ENCODE peak calls at places on chromosomes 6 and 20, in nine cellular contexts. Y is endothelial cell of umbilical vein, C is SK-N-SH, A is stomach, D is transverse colon, J is K562, S is sigmoid colon, P is GM12878, H is HCT116. F is an unnamed sample.
A peak's percentile ranks its signal among the peaks of the same experiment; 100 is the strongest.

GRCh38 chr20:7924692-7925091 is 15.6 kb downstream of the HAO1 start:
- DNase-seq in Y (peak; percentile 93), C (no peak), A (no peak), D (no peak), J (no peak), S (no peak), P (no peak), H (no peak), F (no peak)

GRCh38 chr6:169763308-169763707 is 11.9 kb downstream of the ERMARD start:
- DNase-seq in Y (no peak), C (no peak), A (no peak), D (no peak), J (no peak), S (no peak), P (no peak), H (no peak), F (no peak)

GRCh38 chr6:158769696-158770446 is 49.3 kb downstream of the EZR start:
- DNase-seq in Y (no peak), C (no peak), A (no peak), D (no peak), J (no peak), S (peak; percentile 70), P (no peak), H (no peak), F (no peak)

GRCh38 chr20:46767127-46767761 is 57.8 kb downstream of the SLC2A10 start:
- DNase-seq in Y (peak; percentile 25), C (peak; percentile 43), A (peak; percentile 50), D (peak; percentile 51), J (peak; percentile 54), S (no peak), P (no peak), H (peak; percentile 46), F (no peak)

GRCh38 chr6:56649053-56649769 is 6.5 kb upstream of the DST start:
- DNase-seq in Y (peak; percentile 36), C (no peak), A (no peak), D (no peak), J (no peak), S (no peak), P (no peak), H (no peak), F (no peak)

GRCh38 chr6:1872649-1873131 is 263.0 kb downstream of the FOXC1 start:
- DNase-seq in Y (no peak), C (peak; percentile 52), A (no peak), D (no peak), J (no peak), S (no peak), P (no peak), H (no peak), F (no peak)

GRCh38 chr6:75290558-75290957 is 6.0 kb upstream of the TMEM30A start:
- DNase-seq in Y (no peak), C (peak; percentile 37), A (no peak), D (no peak), J (no peak), S (no peak), P (no peak), H (no peak), F (no peak)

GRCh38 chr6:33147807-33148666 is 44.2 kb downstream of the COL11A2 start:
- DNase-seq in Y (peak; percentile 49), C (peak; percentile 63), A (no peak), D (no peak), J (peak; percentile 38), S (no peak), P (no peak), H (peak; percentile 54), F (no peak)

GRCh38 chr20:49353348-49353747 is 75.5 kb upstream of the ZNFX1 start:
- DNase-seq in Y (no peak), C (no peak), A (no peak), D (no peak), J (no peak), S (no peak), P (no peak), H (no peak), F (no peak)

GRCh38 chr6:44188819-44189218 is 27.9 kb upstream of the MYMX start:
- DNase-seq in Y (no peak), C (no peak), A (no peak), D (no peak), J (no peak), S (no peak), P (no peak), H (no peak), F (no peak)

GRCh38 chr6:21753571-21754108 is 160.1 kb downstream of the SOX4 start:
- DNase-seq in Y (peak; percentile 82), C (no peak), A (no peak), D (no peak), J (no peak), S (no peak), P (no peak), H (no peak), F (no peak)

GRCh38 chr6:33428219-33428890 is 8.5 kb downstream of the SYNGAP1 start:
- DNase-seq in Y (peak; percentile 36), C (peak; percentile 71), A (no peak), D (peak; percentile 37), J (peak; percentile 77), S (no peak), P (no peak), H (no peak), F (no peak)

GRCh38 chr6:142845143-142845571 is 99.8 kb downstream of the HIVEP2 start:
- DNase-seq in Y (peak; percentile 45), C (no peak), A (no peak), D (no peak), J (no peak), S (no peak), P (no peak), H (no peak), F (no peak)

GRCh38 chr6:126640356-126640755 is 300.4 kb downstream of the CENPW start:
- DNase-seq in Y (no peak), C (no peak), A (no peak), D (no peak), J (no peak), S (no peak), P (no peak), H (no peak), F (no peak)

GRCh38 chr6:132228894-132229293 is 172.4 kb downstream of the MOXD1 start:
- DNase-seq in Y (no peak), C (no peak), A (no peak), D (no peak), J (no peak), S (no peak), P (no peak), H (no peak), F (no peak)
- TF ChIP-seq POLR2AphosphoS5 in Y (no peak), C (no peak), A (no peak), D (no peak), J (no peak), S (no peak), P (no peak), H (no peak), F (no peak)

DNA sequence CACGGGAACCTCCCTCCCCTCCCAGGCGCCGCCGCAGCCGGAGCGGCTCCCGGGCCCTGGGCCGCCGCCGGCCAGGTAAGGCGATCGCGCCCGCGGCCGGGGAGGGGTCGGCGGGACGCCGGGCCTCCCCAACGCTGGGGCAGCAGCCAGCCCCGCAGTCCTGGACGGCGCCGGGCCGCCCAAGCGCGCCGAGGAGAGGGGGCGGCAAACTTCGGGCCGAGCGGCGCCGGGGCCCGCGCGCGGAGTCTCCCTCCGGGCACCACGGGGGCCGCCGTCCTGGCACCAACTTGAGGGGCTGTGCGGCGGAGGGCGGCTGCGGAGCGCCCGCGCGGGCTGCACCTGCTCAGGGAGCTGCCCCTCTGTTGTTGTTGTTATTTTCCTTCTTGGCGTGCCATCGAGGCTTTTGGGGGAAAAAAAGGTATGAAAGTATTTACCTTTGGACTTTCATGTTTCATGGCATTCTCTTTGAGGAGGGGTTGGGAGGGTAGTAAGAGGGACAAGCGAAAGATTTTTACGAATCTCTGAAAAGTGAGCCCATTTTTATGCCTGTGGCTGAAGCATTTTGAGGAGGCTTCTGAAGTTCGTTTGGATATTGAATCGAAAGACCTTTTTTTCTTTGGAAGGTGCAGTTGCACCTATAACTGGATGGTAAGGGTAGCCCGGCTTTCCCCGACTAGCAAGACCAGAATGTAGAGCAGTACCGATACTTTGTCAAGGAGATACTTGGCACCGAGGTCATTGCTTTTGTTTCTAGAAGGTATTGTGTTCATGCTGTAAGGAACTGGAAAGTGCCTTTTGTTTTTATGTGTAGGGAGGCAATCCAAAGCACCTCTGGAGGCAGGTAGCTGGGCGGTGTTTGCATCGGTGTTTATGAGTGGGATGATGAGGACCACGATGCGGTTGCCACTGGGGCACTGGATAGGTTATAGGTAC is at the start of gene RNF182:
- DNase-seq in Y (peak; percentile 18), C (peak; percentile 17), A (no peak), D (peak; percentile 23), J (peak; percentile 90), S (no peak), P (no peak), H (no peak), F (no peak)
- H3K4me3 ChIP-seq in Y (peak within 1 kb of the TSS; percentile 53), C (peak within 1 kb of the TSS; percentile 73), A (peak within 1 kb of the TSS; percentile 47), D (peak within 1 kb of the TSS; percentile 42), J (peak within 1 kb of the TSS; percentile 60), S (peak within 1 kb of the TSS; percentile 50), P (no peak within 1 kb of the TSS), H (peak within 1 kb of the TSS; percentile 65), F (peak within 1 kb of the TSS; percentile 50)

DNA sequence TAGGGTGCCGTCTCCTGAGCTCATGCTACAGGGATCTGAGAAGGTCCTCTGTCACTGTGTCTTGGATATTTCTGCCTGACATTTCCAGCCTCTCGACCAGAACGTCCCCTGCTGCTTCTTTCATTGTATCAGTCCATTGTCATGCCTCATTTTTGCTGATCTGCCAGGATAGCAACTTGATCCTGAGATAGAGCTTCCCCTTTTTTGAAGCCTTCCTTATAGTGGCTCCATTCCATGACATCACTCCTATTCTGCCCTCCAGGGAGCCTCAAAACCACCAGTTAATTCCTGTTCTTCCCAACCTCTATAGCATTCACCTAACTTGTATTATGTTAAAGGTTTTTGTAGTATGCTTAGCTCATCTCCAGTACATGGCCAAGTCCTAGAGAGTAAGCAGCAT is 431.8 kb upstream of the NOX3 start:
- DNase-seq in Y (no peak), C (no peak), A (no peak), D (no peak), J (no peak), S (no peak), P (no peak), H (no peak), F (no peak)
- TF ChIP-seq CTCF in Y (no peak), C (no peak), A (no peak), D (no peak), J (no peak), S (no peak), P (no peak), H (no peak), F (no peak)

GRCh38 chr6:69362209-69362608 is 434.6 kb downstream of the LMBRD1 start:
- DNase-seq in Y (no peak), C (no peak), A (no peak), D (no peak), J (no peak), S (no peak), P (no peak), H (no peak), F (no peak)

GRCh38 chr6:69370763-69371162 is 426.0 kb downstream of the LMBRD1 start:
- DNase-seq in Y (no peak), C (no peak), A (no peak), D (no peak), J (no peak), S (no peak), P (no peak), H (no peak), F (no peak)

DNA sequence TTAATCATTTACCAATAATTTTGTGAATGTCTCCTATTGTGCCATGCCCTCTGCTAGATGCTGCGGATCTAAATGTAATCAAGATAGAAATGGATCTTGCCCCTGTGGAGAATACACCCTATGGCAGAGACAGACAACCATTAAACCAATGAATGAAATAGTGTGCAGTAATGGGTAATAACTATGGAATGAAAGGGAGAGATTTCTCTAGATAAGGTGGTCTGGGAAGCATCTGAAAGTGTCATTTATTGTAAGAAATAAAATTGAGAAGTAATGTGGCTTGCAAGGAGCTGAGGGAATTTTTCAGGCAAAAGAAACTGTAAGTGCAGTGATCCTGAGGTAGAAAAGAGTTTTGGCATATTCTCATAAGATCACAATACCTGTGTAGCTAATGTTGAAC is 430.0 kb downstream of the LMBRD1 start:
- DNase-seq in Y (no peak), C (no peak), A (no peak), D (no peak), J (no peak), S (no peak), P (no peak), H (no peak), F (no peak)
- TF ChIP-seq POLR2AphosphoS5 in Y (no peak), C (no peak), A (no peak), D (no peak), J (no peak), S (no peak), P (no peak), H (no peak), F (no peak)